ENCODE peak calls at places on chromosomes 7 and 10, in ten cellular contexts. One of them, this sample, is unnamed.

GRCh38 chr7:45695249-45695995 is 121.3 kb downstream of the ADCY1 start:
- DNase-seq in NCI-H1694: no peak
- DNase-seq in activated T-cell treated with anti-CD3 and anti-CD28 coated beads, Interleukin-2, amount 50 U/mL, for 24 hours: peak
- DNase-seq in GM23338: no peak
- DNase-seq in activated CD4-positive, alpha-beta T cell treated with anti-CD3 and anti-CD28 coated beads for 48 hours: no peak
- DNase-seq in activated CD4-positive, CD25-positive, alpha-beta regulatory T cell treated with anti-CD3 and anti-CD28 coated beads, Interleukin-2, amount 50 U/mL, for 16 hours: no peak
- DNase-seq in astrocyte of the spinal cord: no peak
- DNase-seq in iPS DF 6.9: no peak
- DNase-seq in hippocampal formation: no peak
- DNase-seq in NCI-H2107: no peak
- DNase-seq in this sample: no peak

GRCh38 chr7:12754179-12754578 is 66.7 kb downstream of the ARL4A start:
- DNase-seq in NCI-H1694: no peak
- DNase-seq in activated T-cell treated with anti-CD3 and anti-CD28 coated beads, Interleukin-2, amount 50 U/mL, for 24 hours: no peak
- DNase-seq in GM23338: no peak
- DNase-seq in activated CD4-positive, alpha-beta T cell treated with anti-CD3 and anti-CD28 coated beads for 48 hours: no peak
- DNase-seq in activated CD4-positive, CD25-positive, alpha-beta regulatory T cell treated with anti-CD3 and anti-CD28 coated beads, Interleukin-2, amount 50 U/mL, for 16 hours: no peak
- DNase-seq in astrocyte of the spinal cord: peak
- DNase-seq in iPS DF 6.9: no peak
- DNase-seq in hippocampal formation: no peak
- DNase-seq in NCI-H2107: no peak
- DNase-seq in this sample: no peak

GRCh38 chr7:100493476-100494264 is 9.9 kb downstream of the NYAP1 start:
- DNase-seq in NCI-H1694: no peak
- DNase-seq in activated T-cell treated with anti-CD3 and anti-CD28 coated beads, Interleukin-2, amount 50 U/mL, for 24 hours: peak
- DNase-seq in GM23338: peak
- DNase-seq in activated CD4-positive, alpha-beta T cell treated with anti-CD3 and anti-CD28 coated beads for 48 hours: peak
- DNase-seq in activated CD4-positive, CD25-positive, alpha-beta regulatory T cell treated with anti-CD3 and anti-CD28 coated beads, Interleukin-2, amount 50 U/mL, for 16 hours: no peak
- DNase-seq in astrocyte of the spinal cord: peak
- DNase-seq in iPS DF 6.9: no peak
- DNase-seq in hippocampal formation: peak
- DNase-seq in NCI-H2107: no peak
- DNase-seq in this sample: peak

GRCh38 chr10:62528441-62528840 is 154.3 kb downstream of the ZNF365 start:
- DNase-seq in NCI-H1694: no peak
- DNase-seq in activated T-cell treated with anti-CD3 and anti-CD28 coated beads, Interleukin-2, amount 50 U/mL, for 24 hours: no peak
- DNase-seq in GM23338: no peak
- DNase-seq in activated CD4-positive, alpha-beta T cell treated with anti-CD3 and anti-CD28 coated beads for 48 hours: no peak
- DNase-seq in activated CD4-positive, CD25-positive, alpha-beta regulatory T cell treated with anti-CD3 and anti-CD28 coated beads, Interleukin-2, amount 50 U/mL, for 16 hours: no peak
- DNase-seq in astrocyte of the spinal cord: no peak
- DNase-seq in iPS DF 6.9: no peak
- DNase-seq in hippocampal formation: no peak
- DNase-seq in NCI-H2107: no peak
- DNase-seq in this sample: no peak

GRCh38 chr10:52226448-52226847 is 87.6 kb upstream of the DKK1 start:
- DNase-seq in NCI-H1694: no peak
- DNase-seq in activated T-cell treated with anti-CD3 and anti-CD28 coated beads, Interleukin-2, amount 50 U/mL, for 24 hours: no peak
- DNase-seq in GM23338: no peak
- DNase-seq in activated CD4-positive, alpha-beta T cell treated with anti-CD3 and anti-CD28 coated beads for 48 hours: no peak
- DNase-seq in activated CD4-positive, CD25-positive, alpha-beta regulatory T cell treated with anti-CD3 and anti-CD28 coated beads, Interleukin-2, amount 50 U/mL, for 16 hours: no peak
- DNase-seq in astrocyte of the spinal cord: peak
- DNase-seq in iPS DF 6.9: no peak
- DNase-seq in hippocampal formation: no peak
- DNase-seq in NCI-H2107: no peak
- DNase-seq in this sample: no peak

GRCh38 chr10:29948971-29949370 is 110.4 kb downstream of the JCAD start:
- DNase-seq in NCI-H1694: no peak
- DNase-seq in activated T-cell treated with anti-CD3 and anti-CD28 coated beads, Interleukin-2, amount 50 U/mL, for 24 hours: no peak
- DNase-seq in GM23338: no peak
- DNase-seq in activated CD4-positive, alpha-beta T cell treated with anti-CD3 and anti-CD28 coated beads for 48 hours: peak
- DNase-seq in activated CD4-positive, CD25-positive, alpha-beta regulatory T cell treated with anti-CD3 and anti-CD28 coated beads, Interleukin-2, amount 50 U/mL, for 16 hours: no peak
- DNase-seq in astrocyte of the spinal cord: no peak
- DNase-seq in iPS DF 6.9: no peak
- DNase-seq in hippocampal formation: no peak
- DNase-seq in NCI-H2107: no peak
- DNase-seq in this sample: no peak

GRCh38 chr10:30028006-30028441 is 31.4 kb downstream of the JCAD start:
- DNase-seq in NCI-H1694: no peak
- DNase-seq in activated T-cell treated with anti-CD3 and anti-CD28 coated beads, Interleukin-2, amount 50 U/mL, for 24 hours: no peak
- DNase-seq in GM23338: no peak
- DNase-seq in activated CD4-positive, alpha-beta T cell treated with anti-CD3 and anti-CD28 coated beads for 48 hours: peak
- DNase-seq in activated CD4-positive, CD25-positive, alpha-beta regulatory T cell treated with anti-CD3 and anti-CD28 coated beads, Interleukin-2, amount 50 U/mL, for 16 hours: no peak
- DNase-seq in astrocyte of the spinal cord: peak
- DNase-seq in iPS DF 6.9: no peak
- DNase-seq in hippocampal formation: no peak
- DNase-seq in NCI-H2107: no peak
- DNase-seq in this sample: no peak

GRCh38 chr7:158407581-158408331 is 179.9 kb downstream of the PTPRN2 start:
- DNase-seq in NCI-H1694: no peak
- DNase-seq in activated T-cell treated with anti-CD3 and anti-CD28 coated beads, Interleukin-2, amount 50 U/mL, for 24 hours: no peak
- DNase-seq in GM23338: peak
- DNase-seq in activated CD4-positive, alpha-beta T cell treated with anti-CD3 and anti-CD28 coated beads for 48 hours: no peak
- DNase-seq in activated CD4-positive, CD25-positive, alpha-beta regulatory T cell treated with anti-CD3 and anti-CD28 coated beads, Interleukin-2, amount 50 U/mL, for 16 hours: no peak
- DNase-seq in astrocyte of the spinal cord: peak
- DNase-seq in iPS DF 6.9: no peak
- DNase-seq in hippocampal formation: no peak
- DNase-seq in NCI-H2107: peak
- DNase-seq in this sample: peak

GRCh38 chr10:129898701-129899563 is 65.1 kb downstream of the EBF3 start:
- DNase-seq in NCI-H1694: peak
- DNase-seq in activated T-cell treated with anti-CD3 and anti-CD28 coated beads, Interleukin-2, amount 50 U/mL, for 24 hours: no peak
- DNase-seq in GM23338: no peak
- DNase-seq in activated CD4-positive, alpha-beta T cell treated with anti-CD3 and anti-CD28 coated beads for 48 hours: no peak
- DNase-seq in activated CD4-positive, CD25-positive, alpha-beta regulatory T cell treated with anti-CD3 and anti-CD28 coated beads, Interleukin-2, amount 50 U/mL, for 16 hours: no peak
- DNase-seq in astrocyte of the spinal cord: no peak
- DNase-seq in iPS DF 6.9: no peak
- DNase-seq in hippocampal formation: no peak
- DNase-seq in NCI-H2107: no peak
- DNase-seq in this sample: no peak

GRCh38 chr10:62826275-62826674 is 10.1 kb upstream of the EGR2 start:
- DNase-seq in NCI-H1694: no peak
- DNase-seq in activated T-cell treated with anti-CD3 and anti-CD28 coated beads, Interleukin-2, amount 50 U/mL, for 24 hours: no peak
- DNase-seq in GM23338: no peak
- DNase-seq in activated CD4-positive, alpha-beta T cell treated with anti-CD3 and anti-CD28 coated beads for 48 hours: no peak
- DNase-seq in activated CD4-positive, CD25-positive, alpha-beta regulatory T cell treated with anti-CD3 and anti-CD28 coated beads, Interleukin-2, amount 50 U/mL, for 16 hours: no peak
- DNase-seq in astrocyte of the spinal cord: no peak
- DNase-seq in iPS DF 6.9: no peak
- DNase-seq in hippocampal formation: no peak
- DNase-seq in NCI-H2107: no peak
- DNase-seq in this sample: no peak

GRCh38 chr7:158498443-158499108 is 89.0 kb downstream of the PTPRN2 start:
- DNase-seq in NCI-H1694: no peak
- DNase-seq in activated T-cell treated with anti-CD3 and anti-CD28 coated beads, Interleukin-2, amount 50 U/mL, for 24 hours: no peak
- DNase-seq in GM23338: no peak
- DNase-seq in activated CD4-positive, alpha-beta T cell treated with anti-CD3 and anti-CD28 coated beads for 48 hours: no peak
- DNase-seq in activated CD4-positive, CD25-positive, alpha-beta regulatory T cell treated with anti-CD3 and anti-CD28 coated beads, Interleukin-2, amount 50 U/mL, for 16 hours: no peak
- DNase-seq in astrocyte of the spinal cord: no peak
- DNase-seq in iPS DF 6.9: no peak
- DNase-seq in hippocampal formation: no peak
- DNase-seq in NCI-H2107: no peak
- DNase-seq in this sample: no peak

GRCh38 chr10:58282615-58283014 is 13.7 kb downstream of the CISD1 start:
- DNase-seq in NCI-H1694: no peak
- DNase-seq in activated T-cell treated with anti-CD3 and anti-CD28 coated beads, Interleukin-2, amount 50 U/mL, for 24 hours: no peak
- DNase-seq in GM23338: no peak
- DNase-seq in activated CD4-positive, alpha-beta T cell treated with anti-CD3 and anti-CD28 coated beads for 48 hours: peak
- DNase-seq in activated CD4-positive, CD25-positive, alpha-beta regulatory T cell treated with anti-CD3 and anti-CD28 coated beads, Interleukin-2, amount 50 U/mL, for 16 hours: no peak
- DNase-seq in astrocyte of the spinal cord: peak
- DNase-seq in iPS DF 6.9: no peak
- DNase-seq in hippocampal formation: no peak
- DNase-seq in NCI-H2107: no peak
- DNase-seq in this sample: no peak

GRCh38 chr7:135768467-135768866 is 19.9 kb upstream of the FAM180A start:
- DNase-seq in NCI-H1694: no peak
- DNase-seq in activated T-cell treated with anti-CD3 and anti-CD28 coated beads, Interleukin-2, amount 50 U/mL, for 24 hours: no peak
- DNase-seq in GM23338: no peak
- DNase-seq in activated CD4-positive, alpha-beta T cell treated with anti-CD3 and anti-CD28 coated beads for 48 hours: no peak
- DNase-seq in activated CD4-positive, CD25-positive, alpha-beta regulatory T cell treated with anti-CD3 and anti-CD28 coated beads, Interleukin-2, amount 50 U/mL, for 16 hours: no peak
- DNase-seq in astrocyte of the spinal cord: no peak
- DNase-seq in iPS DF 6.9: no peak
- DNase-seq in hippocampal formation: no peak
- DNase-seq in NCI-H2107: no peak
- DNase-seq in this sample: no peak

GRCh38 chr7:854118-854775 is 22.0 kb downstream of the SUN1 start:
- DNase-seq in NCI-H1694: no peak
- DNase-seq in activated T-cell treated with anti-CD3 and anti-CD28 coated beads, Interleukin-2, amount 50 U/mL, for 24 hours: no peak
- DNase-seq in GM23338: no peak
- DNase-seq in activated CD4-positive, alpha-beta T cell treated with anti-CD3 and anti-CD28 coated beads for 48 hours: no peak
- DNase-seq in activated CD4-positive, CD25-positive, alpha-beta regulatory T cell treated with anti-CD3 and anti-CD28 coated beads, Interleukin-2, amount 50 U/mL, for 16 hours: no peak
- DNase-seq in astrocyte of the spinal cord: no peak
- DNase-seq in iPS DF 6.9: no peak
- DNase-seq in hippocampal formation: no peak
- DNase-seq in NCI-H2107: no peak
- DNase-seq in this sample: no peak

GRCh38 chr10:1706711-1707110 is 30.6 kb downstream of the ADARB2 start:
- DNase-seq in NCI-H1694: no peak
- DNase-seq in activated T-cell treated with anti-CD3 and anti-CD28 coated beads, Interleukin-2, amount 50 U/mL, for 24 hours: no peak
- DNase-seq in GM23338: no peak
- DNase-seq in activated CD4-positive, alpha-beta T cell treated with anti-CD3 and anti-CD28 coated beads for 48 hours: no peak
- DNase-seq in activated CD4-positive, CD25-positive, alpha-beta regulatory T cell treated with anti-CD3 and anti-CD28 coated beads, Interleukin-2, amount 50 U/mL, for 16 hours: no peak
- DNase-seq in astrocyte of the spinal cord: no peak
- DNase-seq in iPS DF 6.9: no peak
- DNase-seq in hippocampal formation: no peak
- DNase-seq in NCI-H2107: no peak
- DNase-seq in this sample: no peak

GRCh38 chr7:154503962-154504550 is 451.9 kb downstream of the DPP6 start:
- DNase-seq in NCI-H1694: peak
- DNase-seq in activated T-cell treated with anti-CD3 and anti-CD28 coated beads, Interleukin-2, amount 50 U/mL, for 24 hours: no peak
- DNase-seq in GM23338: peak
- DNase-seq in activated CD4-positive, alpha-beta T cell treated with anti-CD3 and anti-CD28 coated beads for 48 hours: no peak
- DNase-seq in activated CD4-positive, CD25-positive, alpha-beta regulatory T cell treated with anti-CD3 and anti-CD28 coated beads, Interleukin-2, amount 50 U/mL, for 16 hours: no peak
- DNase-seq in astrocyte of the spinal cord: peak
- DNase-seq in iPS DF 6.9: peak
- DNase-seq in hippocampal formation: no peak
- DNase-seq in NCI-H2107: peak
- DNase-seq in this sample: peak